ENCODE peak calls at places on chromosomes 12 and 14, in five cellular contexts. One of them, this sample, is unnamed.

GRCh38 chr14:22890416-22890815 is 7.4 kb downstream of the REM2 start:
- DNase-seq in GM13977: no peak
- DNase-seq in fibroblast of mammary gland: no peak
- DNase-seq in activated effector memory CD4-positive, alpha-beta T cell treated with anti-CD3 and anti-CD28 coated beads, Interleukin-2, amount 50 U/mL, for 16 hours: no peak
- DNase-seq in Kasumi-1: no peak
- DNase-seq in this sample: no peak

GRCh38 chr12:1800646-1801284 is 19.6 kb upstream of the LRTM2 start:
- DNase-seq in GM13977: peak; percentile 65
- DNase-seq in fibroblast of mammary gland: peak; percentile 66
- DNase-seq in activated effector memory CD4-positive, alpha-beta T cell treated with anti-CD3 and anti-CD28 coated beads, Interleukin-2, amount 50 U/mL, for 16 hours: peak; percentile 62
- DNase-seq in Kasumi-1: peak; percentile 6
- DNase-seq in this sample: peak; percentile 81

GRCh38 chr14:104821971-104822608 is 21.2 kb downstream of the ZBTB42 start:
- DNase-seq in GM13977: no peak
- DNase-seq in fibroblast of mammary gland: no peak
- DNase-seq in activated effector memory CD4-positive, alpha-beta T cell treated with anti-CD3 and anti-CD28 coated beads, Interleukin-2, amount 50 U/mL, for 16 hours: peak; percentile 51
- DNase-seq in Kasumi-1: no peak
- DNase-seq in this sample: peak; percentile 82

GRCh38 chr12:25992026-25992782 is 33.7 kb downstream of the RASSF8 start:
- DNase-seq in GM13977: no peak
- DNase-seq in fibroblast of mammary gland: no peak
- DNase-seq in activated effector memory CD4-positive, alpha-beta T cell treated with anti-CD3 and anti-CD28 coated beads, Interleukin-2, amount 50 U/mL, for 16 hours: no peak
- DNase-seq in Kasumi-1: no peak
- DNase-seq in this sample: no peak

GRCh38 chr12:87320724-87321123 is 708.5 kb downstream of the C12orf50 start:
- DNase-seq in GM13977: no peak
- DNase-seq in fibroblast of mammary gland: peak; percentile 25
- DNase-seq in activated effector memory CD4-positive, alpha-beta T cell treated with anti-CD3 and anti-CD28 coated beads, Interleukin-2, amount 50 U/mL, for 16 hours: no peak
- DNase-seq in Kasumi-1: no peak
- DNase-seq in this sample: no peak

GRCh38 chr14:75247286-75247922 is 31.2 kb upstream of the FOS start:
- DNase-seq in GM13977: peak; percentile 42
- DNase-seq in fibroblast of mammary gland: no peak
- DNase-seq in activated effector memory CD4-positive, alpha-beta T cell treated with anti-CD3 and anti-CD28 coated beads, Interleukin-2, amount 50 U/mL, for 16 hours: peak; percentile 86
- DNase-seq in Kasumi-1: peak; percentile 63
- DNase-seq in this sample: no peak

GRCh38 chr12:112852127-112852526 is 54.6 kb upstream of the OAS1 start:
- DNase-seq in GM13977: no peak
- DNase-seq in fibroblast of mammary gland: no peak
- DNase-seq in activated effector memory CD4-positive, alpha-beta T cell treated with anti-CD3 and anti-CD28 coated beads, Interleukin-2, amount 50 U/mL, for 16 hours: no peak
- DNase-seq in Kasumi-1: no peak
- DNase-seq in this sample: no peak

GRCh38 chr14:29529418-29529817 is 398.2 kb downstream of the PRKD1 start:
- DNase-seq in GM13977: no peak
- DNase-seq in fibroblast of mammary gland: peak; percentile 28
- DNase-seq in activated effector memory CD4-positive, alpha-beta T cell treated with anti-CD3 and anti-CD28 coated beads, Interleukin-2, amount 50 U/mL, for 16 hours: no peak
- DNase-seq in Kasumi-1: peak; percentile 53
- DNase-seq in this sample: no peak